ENCODE peak calls at places on chromosomes 7 and 10, in six cellular contexts. B is HAP-1; W is CD8-positive, alpha-beta memory T cell; M is cardiac fibroblast; C is BE2C; J is CD4-positive, alpha-beta memory T cell. H is an unnamed sample.

GRCh38 chr10:28241766-28242399 is 61.0 kb downstream of the MPP7 start:
- DNase-seq in B (peak), W (peak), M (peak), C (no peak), J (peak), H (peak)

GRCh38 chr10:22250897-22251605 is 33.2 kb upstream of the EBLN1 start:
- DNase-seq in B (no peak), W (no peak), M (peak), C (no peak), J (no peak), H (no peak)

GRCh38 chr7:122746948-122747347 is 44.2 kb upstream of the RNF148 start:
- DNase-seq in B (no peak), W (no peak), M (no peak), C (no peak), J (no peak), H (no peak)

GRCh38 chr10:121974535-121975294 is at the start of gene NSMCE4A:
- DNase-seq in B (peak), W (peak), M (peak), C (peak), J (peak), H (peak)

GRCh38 chr10:117342638-117343037 is 32.6 kb downstream of the PDZD8 start:
- DNase-seq in B (peak), W (no peak), M (peak), C (no peak), J (no peak), H (no peak)

GRCh38 chr10:97689637-97690036 is 2.6 kb upstream of the AVPI1 start:
- DNase-seq in B (no peak), W (no peak), M (peak), C (no peak), J (no peak), H (no peak)

GRCh38 chr7:120703585-120704240 is 154.2 kb downstream of the TSPAN12 start:
- DNase-seq in B (no peak), W (no peak), M (no peak), C (no peak), J (no peak), H (no peak)

GRCh38 chr7:100803398-100804161 is 23.7 kb downstream of the EPHB4 start:
- DNase-seq in B (no peak), W (no peak), M (peak), C (peak), J (no peak), H (peak)

GRCh38 chr10:28939352-28940157 is 262.2 kb downstream of the BAMBI start:
- DNase-seq in B (peak), W (no peak), M (peak), C (peak), J (no peak), H (no peak)

GRCh38 chr10:78520737-78521430 is 487.2 kb downstream of the RPS24 start:
- DNase-seq in B (no peak), W (no peak), M (peak), C (peak), J (no peak), H (no peak)

GRCh38 chr7:23191022-23191421 is 9.2 kb downstream of the NUP42 start:
- DNase-seq in B (no peak), W (no peak), M (no peak), C (peak), J (no peak), H (no peak)

GRCh38 chr10:774223-774622 is 84.8 kb upstream of the DIP2C start:
- DNase-seq in B (no peak), W (no peak), M (no peak), C (no peak), J (no peak), H (no peak)

GRCh38 chr10:14553434-14553833 is 221.3 kb downstream of the FAM107B start:
- DNase-seq in B (no peak), W (no peak), M (peak), C (no peak), J (no peak), H (no peak)

GRCh38 chr10:116085333-116085732 is 187.7 kb downstream of the GFRA1 start:
- DNase-seq in B (no peak), W (no peak), M (no peak), C (no peak), J (no peak), H (no peak)

DNA sequence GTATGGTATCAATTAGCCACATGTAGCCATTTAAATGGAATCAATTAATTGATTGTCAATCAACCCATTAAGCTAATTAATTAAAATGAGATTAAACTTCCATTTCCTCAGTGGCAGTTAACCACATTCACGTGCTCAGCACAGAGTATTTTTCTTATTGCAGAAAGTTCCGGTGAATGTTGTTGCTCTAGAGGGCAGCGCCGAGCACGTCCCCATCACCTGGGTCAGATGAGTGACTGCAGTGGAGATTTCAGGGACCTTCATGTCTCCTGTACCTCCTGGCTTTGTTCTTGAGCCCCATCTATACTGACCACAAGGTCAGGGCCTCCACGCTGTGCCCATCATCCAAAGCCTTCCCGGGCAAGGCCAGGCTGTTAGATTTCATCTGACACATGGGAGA is 168.8 kb upstream of the MKI67 start:
- DNase-seq in B (no peak), W (no peak), M (no peak), C (no peak), J (no peak), H (no peak)
- H3K4me3 ChIP-seq in B (no peak), W (no peak), M (no peak), C (no peak), J (no peak), H (no peak)

GRCh38 chr10:112525215-112525614 is 78.2 kb downstream of the VTI1A start:
- DNase-seq in B (no peak), W (no peak), M (peak), C (no peak), J (no peak), H (no peak)
- H3K4me3 ChIP-seq in B (no peak), W (no peak), M (no peak), C (no peak), J (no peak), H (no peak)

GRCh38 chr7:80921130-80921529 is 2.3 kb upstream of the SEMA3C start:
- DNase-seq in B (no peak), W (no peak), M (peak), C (no peak), J (no peak), H (no peak)

GRCh38 chr7:80916770-80917681 is 1.8 kb downstream of the SEMA3C start:
- DNase-seq in B (no peak), W (no peak), M (peak), C (no peak), J (no peak), H (no peak)

GRCh38 chr7:80918406-80918805 is 445 bp downstream of the SEMA3C start:
- DNase-seq in B (peak), W (no peak), M (peak), C (no peak), J (no peak), H (no peak)

GRCh38 chr7:80922254-80923049 is 3.6 kb upstream of the SEMA3C start:
- DNase-seq in B (no peak), W (no peak), M (no peak), C (no peak), J (no peak), H (no peak)

DNA sequence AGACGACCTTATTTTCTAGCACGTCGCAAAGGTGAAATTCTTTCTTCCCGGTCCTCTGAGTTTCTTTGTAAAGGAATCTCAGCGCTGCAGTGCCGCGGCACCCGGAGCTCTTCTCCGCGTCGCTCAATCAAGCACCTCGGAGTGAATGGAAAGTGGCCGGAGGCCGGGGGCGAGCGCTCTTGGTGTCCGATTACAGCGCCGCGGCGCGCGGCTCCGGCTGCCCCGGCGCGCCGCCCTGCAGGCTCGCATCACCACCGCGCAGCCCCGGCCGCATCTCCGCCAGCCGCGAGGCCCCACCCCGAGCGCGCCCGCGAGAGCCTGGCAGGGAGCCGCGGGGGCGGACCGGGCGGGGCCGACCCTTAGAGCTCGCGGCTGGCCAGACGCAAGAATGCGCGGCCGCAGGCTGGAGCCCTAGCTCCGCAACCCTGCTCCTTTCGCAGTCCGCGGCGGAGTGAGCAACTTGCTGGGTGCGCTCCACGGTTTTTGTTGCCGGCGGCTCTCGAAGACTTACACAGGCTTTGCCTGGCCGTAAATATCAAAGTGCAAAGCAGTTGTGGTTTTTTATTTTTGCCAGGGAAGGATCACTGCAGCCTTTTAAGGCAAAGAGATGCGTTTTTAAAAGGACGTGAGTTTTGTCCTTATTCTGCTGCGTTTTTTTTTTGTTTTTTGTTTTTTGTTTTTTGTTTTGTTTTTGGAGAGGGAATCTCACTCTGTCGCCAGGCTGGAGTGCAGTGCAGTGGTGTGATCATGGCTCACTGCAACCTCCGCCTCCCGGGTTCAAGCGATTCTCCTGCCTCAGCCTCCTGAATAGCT is at the start of gene SEMA3C:
- DNase-seq in B (peak), W (no peak), M (peak), C (peak), J (no peak), H (peak)
- H3K4me3 ChIP-seq in B (peak), W (no peak), M (peak), C (peak), J (no peak), H (no peak)

GRCh38 chr10:73865459-73866442 is 8.6 kb downstream of the CAMK2G start:
- DNase-seq in B (no peak), W (peak), M (no peak), C (no peak), J (peak), H (peak)
- H3K4me3 ChIP-seq in B (no peak), W (peak), M (no peak), C (no peak), J (peak), H (peak)

GRCh38 chr10:129468187-129468586 is 1.1 kb downstream of the MGMT start:
- DNase-seq in B (no peak), W (no peak), M (no peak), C (no peak), J (no peak), H (no peak)
- H3K4me3 ChIP-seq in B (no peak), W (no peak), M (no peak), C (no peak), J (no peak), H (no peak)

H was measured in CD8-positive, alpha-beta T cell.